ENCODE peak calls at places on chromosomes 2 and 18, in eight cellular contexts. H, I, K, S, G, R, D and V are unnamed samples.

GRCh38 chr18:63454497-63454896 is 22.3 kb upstream of the SERPINB5 start:
- DNase-seq in H (peak), I (no peak), K (no peak), S (no peak), G (no peak), R (no peak), D (no peak), V (no peak)

GRCh38 chr2:23385351-23385747 is 370 bp downstream of the KLHL29 start:
- DNase-seq in H (no peak), I (peak), K (peak), S (no peak), G (no peak), R (no peak), D (no peak), V (peak)

GRCh38 chr2:202608142-202608852 is 26.5 kb upstream of the FAM117B start:
- DNase-seq in H (no peak), I (no peak), K (no peak), S (no peak), G (no peak), R (no peak), D (no peak), V (no peak)

GRCh38 chr2:130814931-130815680 is 21.6 kb upstream of the ARHGEF4 start:
- DNase-seq in H (no peak), I (no peak), K (no peak), S (no peak), G (no peak), R (no peak), D (no peak), V (no peak)

GRCh38 chr2:100880730-100881129 is 60.8 kb downstream of the NPAS2 start:
- DNase-seq in H (no peak), I (peak), K (no peak), S (no peak), G (no peak), R (no peak), D (no peak), V (no peak)

GRCh38 chr18:62741118-62741566 is 25.8 kb downstream of the PHLPP1 start:
- DNase-seq in H (no peak), I (peak), K (no peak), S (no peak), G (no peak), R (no peak), D (no peak), V (no peak)

GRCh38 chr2:46314065-46314835 is 17.0 kb downstream of the EPAS1 start:
- DNase-seq in H (no peak), I (no peak), K (no peak), S (no peak), G (no peak), R (no peak), D (no peak), V (no peak)

GRCh38 chr2:54602736-54603322 is 120.6 kb upstream of the EML6 start:
- DNase-seq in H (no peak), I (no peak), K (no peak), S (no peak), G (no peak), R (no peak), D (no peak), V (no peak)

GRCh38 chr18:78192044-78192443 is 787.6 kb upstream of the SALL3 start:
- DNase-seq in H (no peak), I (no peak), K (no peak), S (no peak), G (no peak), R (no peak), D (no peak), V (no peak)

GRCh38 chr2:238711346-238711745 is 136.5 kb upstream of the TWIST2 start:
- DNase-seq in H (no peak), I (no peak), K (no peak), S (no peak), G (no peak), R (no peak), D (no peak), V (no peak)

GRCh38 chr2:36356990-36357505 is 1.5 kb downstream of the CRIM1 start:
- DNase-seq in H (no peak), I (no peak), K (peak), S (no peak), G (no peak), R (no peak), D (no peak), V (peak)

GRCh38 chr2:191226196-191226595 is 19.0 kb upstream of the MYO1B start:
- DNase-seq in H (no peak), I (peak), K (no peak), S (no peak), G (no peak), R (no peak), D (no peak), V (no peak)

GRCh38 chr18:55433688-55434087 is 154.3 kb downstream of the TCF4 start:
- DNase-seq in H (no peak), I (no peak), K (no peak), S (no peak), G (no peak), R (no peak), D (no peak), V (no peak)

GRCh38 chr2:80670763-80671162 is 366.2 kb upstream of the LRRTM1 start:
- DNase-seq in H (no peak), I (no peak), K (no peak), S (no peak), G (no peak), R (no peak), D (no peak), V (no peak)

GRCh38 chr2:128273469-128274081 is 45.1 kb downstream of the HS6ST1 start:
- DNase-seq in H (no peak), I (no peak), K (no peak), S (no peak), G (peak), R (no peak), D (no peak), V (no peak)

GRCh38 chr2:149329068-149329467 is 1.3 kb upstream of the LYPD6 start:
- DNase-seq in H (no peak), I (no peak), K (no peak), S (no peak), G (no peak), R (no peak), D (no peak), V (peak)

GRCh38 chr2:233285921-233286320 is 21.7 kb upstream of the SAG start:
- DNase-seq in H (no peak), I (no peak), K (no peak), S (no peak), G (no peak), R (no peak), D (no peak), V (no peak)

GRCh38 chr18:76528477-76529432 is 33.7 kb upstream of the ZNF516 start:
- DNase-seq in H (no peak), I (peak), K (peak), S (no peak), G (no peak), R (no peak), D (no peak), V (no peak)

GRCh38 chr2:159292157-159292556 is 5.7 kb upstream of the WDSUB1 start:
- DNase-seq in H (no peak), I (no peak), K (no peak), S (no peak), G (no peak), R (no peak), D (no peak), V (no peak)

GRCh38 chr2:165762723-165763122 is 31.3 kb downstream of the GALNT3 start:
- DNase-seq in H (no peak), I (no peak), K (no peak), S (no peak), G (no peak), R (no peak), D (no peak), V (no peak)

GRCh38 chr2:237139123-237139675 is 53.5 kb downstream of the COPS8 start:
- DNase-seq in H (no peak), I (no peak), K (no peak), S (no peak), G (no peak), R (no peak), D (no peak), V (no peak)

GRCh38 chr2:24558781-24559540 is 67.9 kb downstream of the NCOA1 start:
- DNase-seq in H (no peak), I (no peak), K (no peak), S (no peak), G (no peak), R (no peak), D (no peak), V (no peak)

GRCh38 chr18:35344736-35345459 is 678 bp upstream of the ZNF24 start:
- DNase-seq in H (no peak), I (no peak), K (no peak), S (peak), G (no peak), R (no peak), D (no peak), V (no peak)

GRCh38 chr2:215839816-215840215 is 173.5 kb downstream of the MREG start:
- DNase-seq in H (no peak), I (no peak), K (no peak), S (no peak), G (no peak), R (no peak), D (no peak), V (no peak)

GRCh38 chr2:238238766-238239551 is 879 bp downstream of the HES6 start:
- DNase-seq in H (no peak), I (no peak), K (peak), S (no peak), G (no peak), R (no peak), D (no peak), V (no peak)

GRCh38 chr2:77521931-77522470 is at the start of gene LRRTM4:
- DNase-seq in H (peak), I (no peak), K (no peak), S (peak), G (no peak), R (no peak), D (no peak), V (no peak)

GRCh38 chr2:185578293-185578692 is 160.3 kb upstream of the FSIP2 start:
- DNase-seq in H (no peak), I (no peak), K (no peak), S (no peak), G (no peak), R (no peak), D (no peak), V (no peak)

GRCh38 chr2:237475704-237476107 is 11.3 kb upstream of the MLPH start:
- DNase-seq in H (no peak), I (peak), K (peak), S (no peak), G (no peak), R (no peak), D (peak), V (no peak)

GRCh38 chr2:239778861-239779591 is 246.1 kb downstream of the NDUFA10 start:
- DNase-seq in H (no peak), I (no peak), K (no peak), S (no peak), G (no peak), R (no peak), D (no peak), V (no peak)

GRCh38 chr2:12605936-12606335 is 110.8 kb upstream of the TRIB2 start:
- DNase-seq in H (no peak), I (peak), K (no peak), S (no peak), G (no peak), R (no peak), D (no peak), V (no peak)

GRCh38 chr2:176491172-176491904 is 222.1 kb downstream of the MTX2 start:
- DNase-seq in H (no peak), I (peak), K (peak), S (no peak), G (peak), R (no peak), D (peak), V (peak)

GRCh38 chr2:215080545-215080944 is 57.9 kb downstream of the ABCA12 start:
- DNase-seq in H (no peak), I (no peak), K (no peak), S (no peak), G (no peak), R (no peak), D (no peak), V (no peak)

GRCh38 chr2:127811922-127812321 is 951 bp upstream of the WDR33 start:
- DNase-seq in H (no peak), I (no peak), K (no peak), S (no peak), G (no peak), R (no peak), D (no peak), V (no peak)

GRCh38 chr2:189222440-189222839 is 42.9 kb upstream of the COL5A2 start:
- DNase-seq in H (peak), I (peak), K (no peak), S (no peak), G (peak), R (no peak), D (no peak), V (no peak)

GRCh38 chr2:214902273-214902672 is 92.8 kb upstream of the BARD1 start:
- DNase-seq in H (no peak), I (no peak), K (no peak), S (no peak), G (no peak), R (no peak), D (no peak), V (no peak)

GRCh38 chr2:73297151-73297559 is 3.8 kb upstream of the EGR4 start:
- DNase-seq in H (no peak), I (no peak), K (no peak), S (no peak), G (no peak), R (no peak), D (no peak), V (no peak)